ENCODE peak calls at places on chromosome 14, in five cellular contexts. T is SW480, K is EL, I is HT1080, L is MG63. B is an unnamed sample.

GRCh38 chr14:21097616-21098133 is 780 bp downstream of the ZNF219 start:
- DNase-seq in I (no peak), T (no peak), L (no peak), K (no peak), B (no peak)

GRCh38 chr14:76589246-76589645 is 172.0 kb upstream of the VASH1 start:
- DNase-seq in K (no peak), T (no peak), I (peak), L (peak), B (no peak)

GRCh38 chr14:64388533-64389243 is 535 bp downstream of the MTHFD1 start:
- DNase-seq in T (peak), K (peak), I (peak), L (peak), B (peak)

GRCh38 chr14:68961781-68962584 is 17.1 kb downstream of the ACTN1 start:
- DNase-seq in K (peak), I (peak), L (peak), T (peak), B (peak)

GRCh38 chr14:64035143-64035542 is 182.3 kb downstream of the SYNE2 start:
- DNase-seq in K (peak), L (no peak), I (no peak), T (no peak), B (no peak)

GRCh38 chr14:21498540-21499526 is 12.3 kb downstream of the METTL3 start:
- DNase-seq in I (peak), K (peak), L (no peak), T (peak), B (peak)

GRCh38 chr14:105500726-105501101 is 9.7 kb downstream of the TEDC1 start:
- DNase-seq in T (no peak), I (no peak), L (no peak), K (no peak), B (no peak)

GRCh38 chr14:74257078-74257987 is 18.1 kb downstream of the VSX2 start:
- DNase-seq in I (no peak), K (peak), L (peak), T (peak), B (peak)

GRCh38 chr14:20757963-20758362 is 10.2 kb upstream of the EDDM3B start:
- DNase-seq in K (no peak), I (no peak), T (no peak), L (no peak), B (no peak)

GRCh38 chr14:36619131-36619530 is 36.7 kb upstream of the NKX2-8 start:
- DNase-seq in L (no peak), I (peak), K (no peak), T (no peak), B (no peak)

GRCh38 chr14:32211068-32211404 is 8.0 kb upstream of the RNU6-8 start:
- DNase-seq in L (no peak), T (no peak), I (peak), K (no peak), B (no peak)

GRCh38 chr14:24071144-24071697 is at the start of gene CPNE6:
- DNase-seq in I (no peak), L (no peak), K (no peak), T (no peak), B (no peak)

GRCh38 chr14:77139540-77140342 is 1.9 kb downstream of the ZDHHC22 start:
- DNase-seq in I (no peak), L (peak), K (peak), T (no peak), B (peak)

GRCh38 chr14:86012391-86012790 is 482.4 kb downstream of the FLRT2 start:
- DNase-seq in K (no peak), L (no peak), T (no peak), I (no peak), B (no peak)